ENCODE peak calls at places on chromosomes 12 and 14, in eight cellular contexts. Q, B, F, X, L, N, K and V are unnamed samples.

GRCh38 chr14:23641915-23642588 is 5.9 kb downstream of the DHRS2 start:
- DNase-seq in Q (no peak), B (no peak), F (no peak), X (no peak), L (no peak), N (no peak), K (no peak), V (no peak)

GRCh38 chr12:106642991-106643390 is 60.2 kb downstream of the RFX4 start:
- DNase-seq in Q (no peak), B (no peak), F (no peak), X (peak; percentile 24), L (no peak), N (no peak), K (no peak), V (no peak)

GRCh38 chr14:94174622-94175402 is 690 bp downstream of the PPP4R4 start:
- DNase-seq in Q (no peak), B (no peak), F (no peak), X (no peak), L (no peak), N (no peak), K (no peak), V (no peak)

GRCh38 chr12:66143868-66144267 is 13.3 kb upstream of the LLPH start:
- DNase-seq in Q (no peak), B (no peak), F (no peak), X (no peak), L (no peak), N (no peak), K (no peak), V (no peak)

GRCh38 chr12:27424631-27425230 is 21.8 kb upstream of the SMCO2 start:
- DNase-seq in Q (peak; percentile 68), B (peak; percentile 54), F (no peak), X (peak; percentile 71), L (peak; percentile 88), N (peak; percentile 65), K (peak; percentile 12), V (peak; percentile 71)

GRCh38 chr12:10737249-10737648 is 14.1 kb upstream of the YBX3 start:
- DNase-seq in Q (peak; percentile 27), B (no peak), F (no peak), X (no peak), L (no peak), N (no peak), K (no peak), V (no peak)

GRCh38 chr12:8629486-8630033 is 16.9 kb upstream of the AICDA start:
- DNase-seq in Q (peak; percentile 93), B (no peak), F (no peak), X (peak; percentile 63), L (peak; percentile 56), N (no peak), K (no peak), V (peak; percentile 10)

GRCh38 chr12:109606261-109607028 is 32.9 kb downstream of the MVK start:
- DNase-seq in Q (no peak), B (no peak), F (no peak), X (no peak), L (no peak), N (no peak), K (no peak), V (no peak)

GRCh38 chr12:93712204-93712603 is 35.0 kb downstream of the CRADD start:
- DNase-seq in Q (no peak), B (no peak), F (no peak), X (no peak), L (no peak), N (no peak), K (no peak), V (no peak)